ENCODE peak calls at places on chromosomes 2 and 18, in four cellular contexts. I is MM.1S; Q is HL-60; J is effector memory CD4-positive, alpha-beta T cell. H is an unnamed sample.

GRCh38 chr18:50870138-50870845 is 8.6 kb upstream of the ME2 start:
- DNase-seq in I (no peak), Q (no peak), J (no peak), H (no peak)

GRCh38 chr2:86673976-86674670 is 46.0 kb upstream of the RMND5A start:
- DNase-seq in I (no peak), Q (no peak), J (no peak), H (no peak)

GRCh38 chr2:120401275-120402069 is 55.5 kb downstream of the INHBB start:
- DNase-seq in I (no peak), Q (no peak), J (no peak), H (no peak)

GRCh38 chr2:164972216-164972615 is 16.9 kb upstream of the SLC38A11 start:
- DNase-seq in I (no peak), Q (no peak), J (no peak), H (no peak)

GRCh38 chr2:240183370-240184197 is 43.1 kb upstream of the OTOS start:
- DNase-seq in I (no peak), Q (no peak), J (no peak), H (no peak)

GRCh38 chr18:5238371-5238758 is 41.3 kb upstream of the AKAIN1 start:
- DNase-seq in I (peak; percentile 22), Q (no peak), J (no peak), H (peak; percentile 49)

GRCh38 chr2:148110184-148110583 is 89.3 kb downstream of the MBD5 start:
- DNase-seq in I (peak; percentile 8), Q (no peak), J (no peak), H (no peak)

GRCh38 chr2:216205486-216205885 is 96.3 kb downstream of the XRCC5 start:
- DNase-seq in I (no peak), Q (peak; percentile 55), J (no peak), H (no peak)

GRCh38 chr2:64404002-64404731 is 49.8 kb upstream of the LGALSL start:
- DNase-seq in I (no peak), Q (no peak), J (no peak), H (peak; percentile 70)

GRCh38 chr2:118875298-118875697 is 27.9 kb upstream of the EN1 start:
- DNase-seq in I (no peak), Q (no peak), J (no peak), H (no peak)

GRCh38 chr2:152813381-152813780 is 95.0 kb downstream of the ARL6IP6 start:
- DNase-seq in I (no peak), Q (no peak), J (no peak), H (no peak)

GRCh38 chr2:237446333-237446654 is 32.3 kb upstream of the COL6A3 start:
- DNase-seq in I (no peak), Q (no peak), J (no peak), H (no peak)

GRCh38 chr18:58201728-58202405 is 157.8 kb downstream of the NEDD4L start:
- DNase-seq in I (no peak), Q (no peak), J (no peak), H (no peak)

GRCh38 chr18:57141208-57142129 is 5.4 kb upstream of the BOD1L2 start:
- DNase-seq in I (no peak), Q (no peak), J (no peak), H (no peak)

GRCh38 chr18:47411159-47411558 is 159.7 kb upstream of the SKOR2 start:
- DNase-seq in I (no peak), Q (no peak), J (no peak), H (no peak)

GRCh38 chr2:25168256-25169072 is at the start of gene POMC:
- DNase-seq in I (no peak), Q (no peak), J (peak; percentile 4), H (no peak)

GRCh38 chr2:86439879-86440630 is 1.1 kb upstream of the KDM3A start:
- DNase-seq in I (no peak), Q (no peak), J (no peak), H (no peak)

GRCh38 chr2:46097714-46098480 is 199.3 kb upstream of the EPAS1 start:
- DNase-seq in I (no peak), Q (no peak), J (no peak), H (no peak)

GRCh38 chr2:228675042-228675441 is 493.6 kb upstream of the SPHKAP start:
- DNase-seq in I (no peak), Q (no peak), J (no peak), H (no peak)

GRCh38 chr2:167294031-167294774 is 405.9 kb downstream of the XIRP2 start:
- DNase-seq in I (no peak), Q (no peak), J (no peak), H (peak; percentile 25)

GRCh38 chr2:42949125-42949524 is 156.7 kb upstream of the HAAO start:
- DNase-seq in I (peak; percentile 46), Q (no peak), J (no peak), H (no peak)

GRCh38 chr2:200862532-200863000 is 1.9 kb downstream of the CLK1 start:
- DNase-seq in I (peak; percentile 64), Q (no peak), J (peak; percentile 48), H (no peak)

GRCh38 chr2:207165121-207166038 is at the start of gene KLF7:
- DNase-seq in I (peak; percentile 64), Q (no peak), J (peak; percentile 20), H (no peak)

GRCh38 chr2:218011641-218012040 is 8.8 kb upstream of the TNS1 start:
- DNase-seq in I (no peak), Q (no peak), J (no peak), H (no peak)

GRCh38 chr2:65491381-65491903 is 59.0 kb upstream of the SPRED2 start:
- DNase-seq in I (no peak), Q (no peak), J (no peak), H (no peak)

GRCh38 chr2:147739531-147739930 is 105.3 kb upstream of the ACVR2A start:
- DNase-seq in I (no peak), Q (no peak), J (no peak), H (no peak)

GRCh38 chr2:47232738-47233415 is 77.8 kb upstream of the STPG4 start:
- DNase-seq in I (no peak), Q (no peak), J (no peak), H (no peak)

GRCh38 chr2:127621981-127622431 is 23.9 kb upstream of the GPR17 start:
- DNase-seq in I (no peak), Q (no peak), J (no peak), H (no peak)

GRCh38 chr18:2881490-2882195 is 34.8 kb downstream of the EMILIN2 start:
- DNase-seq in I (no peak), Q (no peak), J (no peak), H (no peak)

GRCh38 chr2:1314254-1314653 is 99.0 kb upstream of the TPO start:
- DNase-seq in I (no peak), Q (no peak), J (no peak), H (no peak)

GRCh38 chr2:45012733-45013132 is 3.5 kb upstream of the SIX2 start:
- DNase-seq in I (no peak), Q (no peak), J (no peak), H (no peak)

GRCh38 chr18:13443546-13443945 is 225.0 kb downstream of the LDLRAD4 start:
- DNase-seq in I (no peak), Q (no peak), J (no peak), H (no peak)

GRCh38 chr2:68762665-68763064 is 28.1 kb downstream of the ARHGAP25 start:
- DNase-seq in I (peak; percentile 84), Q (no peak), J (no peak), H (no peak)

GRCh38 chr2:26606847-26607190 is 34.3 kb downstream of the CIB4 start:
- DNase-seq in I (no peak), Q (no peak), J (no peak), H (no peak)

GRCh38 chr2:88265352-88265960 is 95.3 kb downstream of the THNSL2 start:
- DNase-seq in I (peak; percentile 39), Q (peak; percentile 17), J (no peak), H (no peak)

GRCh38 chr2:200850512-200851256 is 13.8 kb downstream of the CLK1 start:
- DNase-seq in I (no peak), Q (no peak), J (no peak), H (no peak)

DNA sequence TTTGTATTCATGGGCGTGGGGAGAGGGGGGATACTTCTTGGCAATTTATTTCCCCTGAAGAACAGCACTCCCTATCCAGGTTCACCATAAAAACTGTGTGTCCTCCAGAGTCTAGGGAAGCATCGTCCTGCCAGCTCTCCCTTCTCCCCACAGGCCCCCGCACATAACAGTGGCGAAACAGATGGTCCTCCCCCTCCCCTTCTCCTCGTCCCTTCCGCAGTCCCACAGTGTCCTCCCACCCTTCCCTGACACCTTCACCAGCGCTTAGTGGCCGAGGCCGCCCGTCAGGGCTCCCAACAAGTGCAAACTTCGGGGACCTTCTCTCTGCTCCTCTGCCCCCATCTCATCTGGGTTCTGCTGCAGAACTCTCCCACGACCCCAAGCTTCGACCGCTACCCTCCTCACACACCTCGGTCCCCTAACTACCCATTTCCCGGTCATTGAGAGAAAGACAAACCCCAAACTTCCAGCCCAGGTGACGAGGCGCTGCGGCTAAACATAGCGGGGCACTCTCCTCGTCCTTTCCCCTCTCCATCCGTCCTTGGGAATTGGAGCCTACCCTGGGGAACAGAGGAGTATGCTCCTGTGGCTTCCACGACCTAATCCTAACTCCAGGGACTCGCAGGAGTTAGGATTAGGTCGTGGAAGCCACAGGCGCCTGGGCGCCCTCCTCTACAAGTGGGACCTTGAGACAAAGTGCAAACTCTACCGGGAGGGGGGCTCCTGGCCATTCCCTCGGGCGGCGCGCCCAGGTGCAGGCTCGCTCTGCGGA is 971 bp downstream of the ZNF385B start:
- DNase-seq in I (no peak), Q (no peak), J (no peak), H (no peak)
- H3K27ac ChIP-seq in I (no peak overlapping the region), Q (no peak overlapping the region), J (no peak overlapping the region), H (no peak overlapping the region)

GRCh38 chr18:79877163-79878091 is 74.0 kb downstream of the SLC66A2 start:
- DNase-seq in I (no peak), Q (no peak), J (no peak), H (no peak)

GRCh38 chr18:79881695-79882094 is 69.8 kb downstream of the SLC66A2 start:
- DNase-seq in I (no peak), Q (no peak), J (no peak), H (no peak)

GRCh38 chr18:79876497-79876896 is 75.0 kb downstream of the SLC66A2 start:
- DNase-seq in I (no peak), Q (no peak), J (no peak), H (no peak)

GRCh38 chr18:79879566-79879965 is 71.9 kb downstream of the SLC66A2 start:
- DNase-seq in I (no peak), Q (no peak), J (no peak), H (no peak)

DNA sequence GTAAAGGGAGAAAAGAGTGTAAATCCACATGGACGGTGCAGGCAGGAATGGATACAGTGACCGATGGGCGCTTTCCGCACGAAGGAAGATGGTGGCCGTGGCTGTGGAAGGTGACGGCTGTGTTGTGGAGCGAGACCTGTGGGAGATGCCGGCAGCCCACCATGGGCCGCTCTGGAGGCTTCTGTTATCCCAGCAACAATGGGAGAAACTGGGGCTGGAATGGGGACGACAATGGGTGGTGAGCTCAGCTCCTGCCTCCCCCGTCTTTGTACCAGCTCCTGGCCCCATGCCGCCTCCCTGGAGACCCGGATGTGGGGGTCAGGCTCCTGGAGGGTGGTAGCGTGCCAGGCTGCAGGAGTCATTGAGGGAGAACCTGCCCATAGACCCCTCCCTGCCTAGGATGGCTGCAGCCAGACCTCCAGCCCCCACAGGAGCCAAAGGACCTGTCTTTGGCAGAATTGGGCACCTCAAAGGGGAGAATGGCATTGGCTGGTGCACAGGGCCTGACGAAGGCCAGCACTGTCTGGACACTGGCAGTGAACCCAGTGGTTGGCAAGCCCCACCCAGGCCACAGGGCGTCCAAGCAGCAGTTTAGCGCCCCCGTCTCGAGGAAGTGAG is 72.6 kb downstream of the SLC66A2 start:
- DNase-seq in I (no peak), Q (no peak), J (no peak), H (no peak)
- H3K27ac ChIP-seq in I (no peak overlapping the region), Q (no peak overlapping the region), J (no peak overlapping the region), H (no peak overlapping the region)

GRCh38 chr2:121534007-121534406 is 3.3 kb downstream of the RNU4ATAC start:
- DNase-seq in I (no peak), Q (no peak), J (no peak), H (no peak)
- H3K27ac ChIP-seq in I (peak overlapping the region; percentile 98), Q (no peak overlapping the region), J (no peak overlapping the region), H (no peak overlapping the region)

GRCh38 chr2:37357053-37357452 is 12.6 kb downstream of the QPCT start:
- DNase-seq in I (no peak), Q (no peak), J (no peak), H (no peak)
- H3K27ac ChIP-seq in I (peak overlapping the region; percentile 98), Q (no peak overlapping the region), J (no peak overlapping the region), H (no peak overlapping the region)

H was measured in substantia nigra.